ENCODE peak calls at places on chromosome 16, in five cellular contexts. E, M, Z, R and G are unnamed samples. For H3K4me1, the result is how much of the 10 kb centered on the place peaks cover.

GRCh38 chr16:2752850-2753522 is 548 bp downstream of the SRRM2 start:
- DNase-seq in R (peak), M (peak), Z (peak), E (no peak), G (no peak)

GRCh38 chr16:8894736-8895334 is 12.7 kb downstream of the LITAFD start:
- DNase-seq in Z (peak), R (no peak), M (no peak), E (no peak), G (no peak)

GRCh38 chr16:48212033-48212432 is 32.1 kb upstream of the LONP2 start:
- DNase-seq in E (no peak), M (no peak), R (no peak), Z (no peak), G (no peak)

GRCh38 chr16:58194790-58195189 is 3.1 kb downstream of the CSNK2A2 start:
- DNase-seq in Z (no peak), E (no peak), R (no peak), M (no peak), G (no peak)

GRCh38 chr16:20695024-20695423 is 2.5 kb downstream of the ACSM1 start:
- DNase-seq in M (no peak), Z (no peak), E (no peak), R (no peak), G (no peak)

GRCh38 chr16:71807905-71808592 is 585 bp downstream of the AP1G1 start:
- DNase-seq in Z (no peak), E (peak), R (peak), M (no peak), G (peak)

GRCh38 chr16:61246592-61246991 is 789.6 kb downstream of the CDH8 start:
- DNase-seq in Z (no peak), E (no peak), R (no peak), M (no peak), G (no peak)

GRCh38 chr16:7362231-7362630 is 29.6 kb downstream of the RBFOX1 start:
- DNase-seq in E (no peak), M (no peak), Z (no peak), R (no peak), G (no peak)

GRCh38 chr16:26762596-26762995 is 304.1 kb upstream of the C16orf82 start:
- DNase-seq in R (no peak), Z (no peak), E (no peak), M (no peak), G (no peak)

GRCh38 chr16:57653936-57654335 is 14.2 kb upstream of the ADGRG3 start:
- DNase-seq in E (peak), M (no peak), Z (no peak), R (peak), G (no peak)

GRCh38 chr16:2284001-2284770 is 16.3 kb upstream of the RNPS1 start:
- DNase-seq in M (no peak), Z (no peak), E (no peak), R (no peak), G (no peak)

GRCh38 chr16:75225678-75226515 is 7.1 kb downstream of the CTRB1 start:
- DNase-seq in M (peak), E (peak), R (peak), Z (no peak), G (no peak)

GRCh38 chr16:21703589-21704174 is 39.9 kb downstream of the OTOA start:
- DNase-seq in M (no peak), Z (no peak), E (no peak), R (no peak), G (peak)

GRCh38 chr16:1964046-1964505 is 550 bp downstream of the RPS2 start:
- DNase-seq in Z (peak), M (no peak), E (peak), R (no peak), G (no peak)

GRCh38 chr16:77594057-77594456 is 128.3 kb upstream of the NUDT7 start:
- DNase-seq in Z (no peak), R (no peak), E (peak), M (no peak), G (no peak)

GRCh38 chr16:52861614-52862022 is 191.1 kb downstream of the CHD9NB start:
- DNase-seq in E (no peak), M (no peak), Z (no peak), R (no peak), G (peak)

GRCh38 chr16:86567701-86568571 is 1.3 kb downstream of the FOXC2 start:
- DNase-seq in E (peak), M (peak), R (no peak), Z (no peak), G (no peak)

GRCh38 chr16:24540575-24541240 is 1.3 kb downstream of the RBBP6 start:
- DNase-seq in E (peak), R (no peak), Z (peak), M (no peak), G (no peak)

GRCh38 chr16:77298638-77299360 is 99.6 kb downstream of the SYCE1L start:
- DNase-seq in R (peak), Z (no peak), M (no peak), E (peak), G (peak)

GRCh38 chr16:48498761-48499600 is 111.0 kb downstream of the N4BP1 start:
- DNase-seq in R (peak), Z (no peak), M (no peak), E (peak), G (peak)

GRCh38 chr16:19522369-19523159 is 666 bp upstream of the GDE1 start:
- DNase-seq in Z (no peak), R (no peak), M (no peak), E (no peak), G (no peak)

GRCh38 chr16:79776243-79776884 is 175.8 kb upstream of the MAF start:
- DNase-seq in R (peak), Z (no peak), E (no peak), M (peak), G (no peak)

GRCh38 chr16:85262558-85263196 is 150.4 kb upstream of the CIBAR2 start:
- DNase-seq in E (no peak), R (no peak), M (no peak), Z (no peak), G (no peak)
- H3K4me1 ChIP-seq in E (under half), R (under half), M (under half), Z (under half), G (under half)

DNA sequence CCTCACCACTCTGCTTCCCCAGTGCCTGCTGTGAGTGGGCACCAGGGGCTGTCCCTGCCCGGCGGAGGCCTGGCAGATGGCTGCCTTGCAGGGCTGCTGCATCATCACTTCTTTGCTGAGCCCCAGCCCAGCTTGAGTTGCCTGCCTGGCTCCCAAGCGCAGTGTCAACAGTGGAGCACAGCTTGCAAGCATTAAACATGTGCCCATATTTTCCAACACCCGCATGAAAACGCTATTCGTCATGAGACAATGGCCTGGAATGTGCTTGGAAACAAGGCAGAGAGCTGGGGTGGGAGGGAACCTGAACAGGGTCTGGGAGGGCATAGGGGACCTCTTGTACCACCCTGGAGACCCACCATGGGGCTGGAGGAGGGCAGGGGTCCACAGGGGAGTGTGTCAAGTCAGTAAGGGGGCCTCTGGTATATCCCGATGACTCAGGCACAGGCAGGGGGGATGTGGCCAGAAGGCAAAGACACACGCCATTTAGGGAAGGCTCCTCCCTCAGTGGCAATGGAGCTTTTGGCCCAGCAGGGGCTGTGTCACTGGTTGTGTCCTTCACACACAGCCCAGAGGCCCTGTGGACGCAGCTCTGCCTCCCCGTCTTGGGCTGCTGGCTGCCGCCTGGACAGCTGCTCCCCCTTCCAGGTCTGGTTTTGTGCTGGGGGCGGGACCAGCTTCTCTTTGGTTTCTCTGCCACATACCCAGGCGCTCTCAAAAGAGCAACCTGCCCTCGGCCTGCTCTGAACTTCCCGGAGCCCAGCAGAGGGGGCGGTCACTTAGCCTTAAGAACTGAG is 17.4 kb upstream of the MTSS2 start:
- DNase-seq in E (no peak), Z (no peak), M (peak), R (peak), G (no peak)
- H3K4me1 ChIP-seq in E (under half), Z (under half), M (under half), R (under half), G (under half)

DNA sequence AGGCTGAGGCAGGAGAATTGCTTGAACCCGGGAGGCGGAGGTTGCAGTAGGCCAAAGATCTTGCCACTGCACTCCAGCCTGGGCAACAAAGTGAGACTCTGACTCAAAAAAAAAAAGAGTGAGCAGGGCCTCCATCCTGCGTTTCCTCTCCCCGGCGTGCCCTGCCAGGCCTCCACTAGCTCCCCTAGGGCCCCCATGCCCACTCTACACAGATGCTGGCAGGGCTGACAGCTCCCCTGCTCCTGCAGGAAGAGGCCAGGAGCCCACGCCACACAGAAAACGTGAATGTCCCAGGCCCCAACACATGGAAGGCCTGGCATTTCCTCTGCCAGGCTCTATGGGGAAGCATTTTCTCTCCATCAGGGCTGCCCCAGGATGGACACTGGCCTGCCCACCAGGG is 109.4 kb downstream of the AMFR start:
- DNase-seq in M (no peak), E (no peak), R (no peak), Z (no peak), G (no peak)
- H3K4me1 ChIP-seq in M (under half), E (under half), R (under half), Z (under half), G (under half)

GRCh38 chr16:11410382-11411058 is 65.3 kb downstream of the RMI2 start:
- DNase-seq in M (peak), R (no peak), Z (no peak), E (no peak), G (no peak)
- H3K4me1 ChIP-seq in M (under half), R (under half), Z (under half), E (under half), G (under half)

DNA sequence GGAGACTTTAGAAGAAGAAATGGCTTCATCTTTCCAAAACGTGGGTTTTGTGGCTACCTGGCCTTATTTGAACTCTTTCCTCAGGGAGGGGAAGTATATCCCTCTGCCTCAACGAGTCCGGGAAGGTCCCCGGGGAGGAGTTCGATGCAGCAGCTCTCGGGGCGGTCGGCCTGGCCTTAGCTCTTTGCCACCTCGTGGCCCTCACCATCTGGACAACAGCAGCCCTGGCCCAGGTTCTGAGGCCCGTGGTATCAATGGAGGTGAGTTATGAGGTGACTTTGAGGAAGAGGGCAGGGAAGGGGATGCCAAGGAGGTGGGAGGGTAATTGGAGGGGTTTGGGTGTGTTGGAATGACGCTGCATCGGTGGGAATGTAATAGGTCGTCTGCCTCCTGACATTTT is 7.7 kb downstream of the ATXN2L start:
- DNase-seq in E (no peak), M (no peak), R (no peak), Z (no peak), G (no peak)
- H3K4me1 ChIP-seq in E (under half), M (under half), R (under half), Z (under half), G (under half)

GRCh38 chr16:4376126-4376819 is 4.6 kb downstream of the VASN start:
- DNase-seq in M (peak), R (peak), E (no peak), Z (no peak), G (no peak)
- H3K4me1 ChIP-seq in M (under half), R (under half), E (under half), Z (half or more), G (under half)

GRCh38 chr16:69827527-69827926 is 65.4 kb downstream of the WWP2 start:
- DNase-seq in R (no peak), M (no peak), E (no peak), Z (no peak), G (no peak)
- H3K4me1 ChIP-seq in R (under half), M (under half), E (under half), Z (under half), G (under half)

GRCh38 chr16:67448580-67448979 is 17.7 kb downstream of the HSD11B2 start:
- DNase-seq in R (no peak), E (no peak), M (no peak), Z (peak), G (no peak)
- H3K4me1 ChIP-seq in R (under half), E (under half), M (half or more), Z (half or more), G (under half)

DNA sequence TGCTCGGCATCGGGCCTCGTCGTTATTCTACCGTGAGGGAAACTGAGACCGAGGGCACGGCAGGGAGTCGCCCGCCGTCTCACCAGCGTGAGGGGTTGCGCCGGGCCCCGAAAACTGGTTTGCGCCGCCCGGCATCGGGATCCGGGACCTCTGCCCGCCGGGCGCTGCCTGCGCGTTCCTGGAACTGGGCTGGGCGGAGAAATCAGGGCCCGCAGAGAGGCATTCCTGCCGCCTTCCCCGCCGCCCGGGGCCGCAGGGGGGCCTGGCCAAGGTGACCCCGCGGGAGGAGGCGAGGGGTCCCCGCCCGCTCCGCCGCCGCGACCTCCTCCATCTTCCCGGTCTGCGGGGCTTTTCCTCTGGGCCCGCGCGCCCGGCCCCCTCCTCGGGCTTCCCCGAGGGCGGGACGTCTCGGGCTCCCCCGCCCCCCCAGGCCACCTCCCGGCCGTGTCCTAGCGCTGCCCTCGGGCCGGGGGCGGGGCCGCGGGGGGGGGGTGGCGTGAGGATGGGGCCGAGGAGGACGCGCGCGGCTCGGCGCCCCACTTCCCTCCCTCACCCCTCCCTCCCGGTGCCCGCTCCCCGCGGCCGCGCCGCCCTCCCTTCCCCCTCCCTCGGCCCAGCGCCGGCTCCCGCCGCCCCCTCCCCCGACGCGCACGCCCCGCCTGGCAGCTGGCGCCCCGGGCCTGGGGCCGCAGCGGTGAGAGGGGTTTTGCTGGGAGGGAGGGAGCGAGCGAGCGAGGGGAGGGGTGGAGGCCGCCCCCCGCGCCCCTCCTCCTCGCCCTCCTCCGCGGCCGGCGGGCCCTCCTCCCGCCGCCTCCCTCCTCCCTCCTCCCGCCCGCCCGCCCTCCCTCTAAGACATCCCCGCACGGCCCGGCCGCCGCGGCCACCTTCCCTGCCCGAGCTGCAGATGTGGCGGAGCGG is at the start of gene GLIS2:
- DNase-seq in R (peak), Z (no peak), E (peak), M (peak), G (no peak)
- H3K4me1 ChIP-seq in R (under half), Z (half or more), E (under half), M (under half), G (under half)